ENCODE peak calls at places on chromosomes 1 and 21, in four cellular contexts. M, W, H and O are unnamed samples.

GRCh38 chr1:202107321-202107761 is 15.4 kb upstream of the GPR37L1 start:
- DNase-seq in M (no peak), W (no peak), H (no peak), O (no peak)

GRCh38 chr1:77888071-77888428 is 374 bp upstream of the NEXN start:
- DNase-seq in M (no peak), W (peak; percentile 35), H (peak; percentile 77), O (peak; percentile 9)

GRCh38 chr1:29800522-29800956 is 564.2 kb downstream of the PTPRU start:
- DNase-seq in M (no peak), W (no peak), H (no peak), O (no peak)

GRCh38 chr21:33951276-33952178 is 35.9 kb upstream of the ATP5PO start:
- DNase-seq in M (no peak), W (no peak), H (peak; percentile 49), O (no peak)

GRCh38 chr1:46718340-46718726 is 581 bp downstream of the EFCAB14 start:
- DNase-seq in M (no peak), W (no peak), H (no peak), O (no peak)

GRCh38 chr1:228373681-228374571 is 32.7 kb downstream of the TRIM11 start:
- DNase-seq in M (no peak), W (no peak), H (no peak), O (peak; percentile 18)

GRCh38 chr1:11906870-11907269 is 19.4 kb downstream of the KIAA2013 start:
- DNase-seq in M (no peak), W (no peak), H (no peak), O (no peak)

GRCh38 chr1:17742590-17742989 is 12.5 kb upstream of the ACTL8 start:
- DNase-seq in M (no peak), W (no peak), H (no peak), O (no peak)

GRCh38 chr1:14929547-14930223 is 223.9 kb upstream of the TMEM51 start:
- DNase-seq in M (no peak), W (no peak), H (peak; percentile 40), O (no peak)

GRCh38 chr1:12006167-12006921 is 13.0 kb upstream of the MIIP start:
- DNase-seq in M (no peak), W (no peak), H (no peak), O (no peak)

GRCh38 chr21:26153758-26154157 is 16.8 kb downstream of the APP start:
- DNase-seq in M (no peak), W (no peak), H (no peak), O (no peak)

GRCh38 chr1:22190731-22191130 is 47.8 kb upstream of the WNT4 start:
- DNase-seq in M (no peak), W (no peak), H (no peak), O (no peak)

GRCh38 chr1:159712080-159712479 is 2.3 kb downstream of the CRP start:
- DNase-seq in M (no peak), W (no peak), H (no peak), O (no peak)

GRCh38 chr1:214419650-214420049 is 131.8 kb downstream of the PTPN14 start:
- DNase-seq in M (no peak), W (no peak), H (no peak), O (no peak)

GRCh38 chr1:22053861-22054770 is 1.6 kb downstream of the CDC42 start:
- DNase-seq in M (no peak), W (no peak), H (peak; percentile 6), O (no peak)

GRCh38 chr1:10451286-10451685 is 1.5 kb downstream of the CORT start:
- DNase-seq in M (no peak), W (no peak), H (no peak), O (no peak)

GRCh38 chr1:3471356-3472087 is 17.1 kb downstream of the ARHGEF16 start:
- DNase-seq in M (no peak), W (no peak), H (no peak), O (no peak)

GRCh38 chr1:6581561-6582305 is 1.9 kb downstream of the ZBTB48 start:
- DNase-seq in M (no peak), W (no peak), H (no peak), O (no peak)

GRCh38 chr1:39490596-39491145 is 765 bp upstream of the BMP8A start:
- DNase-seq in M (no peak), W (peak; percentile 55), H (no peak), O (no peak)